ENCODE peak calls at places on chromosomes 13 and 19, in six cellular contexts. M is IMR-90, V is mesenchymal stem cell, G is trophoblast cell, U is H1, P is H9. W is an unnamed sample.

GRCh38 chr19:31595521-31595920 is 246.3 kb upstream of the TSHZ3 start:
- DNase-seq in V (no peak), G (no peak), M (no peak), P (no peak), U (no peak), W (no peak)

GRCh38 chr19:38714354-38714778 is 29.9 kb downstream of the CAPN12 start:
- DNase-seq in V (no peak), U (no peak), M (no peak), P (no peak), G (no peak), W (no peak)

GRCh38 chr19:17680235-17680722 is 7.9 kb downstream of the UNC13A start:
- DNase-seq in M (peak; percentile 62), U (no peak), G (peak; percentile 37), V (peak; percentile 96), P (peak; percentile 52), W (no peak)

GRCh38 chr13:40613192-40613818 is 53.1 kb downstream of the FOXO1 start:
- DNase-seq in U (no peak), P (no peak), G (no peak), M (no peak), V (no peak), W (no peak)

GRCh38 chr19:16076958-16077611 is 790 bp downstream of the TPM4 start:
- DNase-seq in U (peak; percentile 65), V (no peak), P (no peak), M (no peak), G (no peak), W (no peak)

GRCh38 chr19:18000981-18001836 is 6.8 kb upstream of the ARRDC2 start:
- DNase-seq in M (peak; percentile 73), V (peak; percentile 88), U (peak; percentile 77), G (peak; percentile 79), P (peak; percentile 77), W (no peak)

GRCh38 chr19:30450101-30450500 is 77.9 kb downstream of the ZNF536 start:
- DNase-seq in G (no peak), P (peak; percentile 69), U (no peak), V (no peak), M (no peak), W (peak; percentile 66)

GRCh38 chr19:6484831-6485230 is 3.2 kb upstream of the DENND1C start:
- DNase-seq in M (no peak), P (no peak), U (no peak), G (peak; percentile 56), V (no peak), W (no peak)

GRCh38 chr19:7894612-7895309 is 6.5 kb downstream of the LRRC8E start:
- DNase-seq in U (no peak), P (no peak), G (no peak), V (no peak), M (no peak), W (no peak)

GRCh38 chr19:1765182-1765903 is 12.0 kb downstream of the ONECUT3 start:
- DNase-seq in U (peak; percentile 55), V (no peak), G (no peak), M (no peak), P (no peak), W (no peak)
- H4K91ac ChIP-seq in U (no peak overlapping the region), V (no peak overlapping the region), G (no peak overlapping the region), M (no peak overlapping the region), P (no peak overlapping the region), W (no peak overlapping the region)

GRCh38 chr13:32262619-32263018 is 52.5 kb downstream of the ZAR1L start:
- DNase-seq in M (no peak), U (no peak), V (no peak), P (no peak), G (no peak), W (no peak)
- H3K27ac ChIP-seq in M (no peak overlapping the region), U (no peak overlapping the region), V (no peak overlapping the region), P (no peak overlapping the region), G (no peak overlapping the region), W (no peak overlapping the region)

GRCh38 chr13:112759834-112760233 is 70.0 kb downstream of the ATP11A start:
- DNase-seq in U (no peak), P (no peak), G (no peak), M (no peak), V (no peak), W (no peak)

GRCh38 chr13:112757759-112758086 is 67.9 kb downstream of the ATP11A start:
- DNase-seq in V (no peak), U (no peak), M (no peak), P (no peak), G (no peak), W (no peak)

GRCh38 chr13:112760931-112761330 is 71.1 kb downstream of the ATP11A start:
- DNase-seq in M (no peak), V (no peak), U (no peak), P (no peak), G (no peak), W (no peak)

GRCh38 chr13:112760440-112760839 is 70.6 kb downstream of the ATP11A start:
- DNase-seq in U (no peak), P (no peak), M (peak; percentile 87), V (no peak), G (no peak), W (no peak)

DNA sequence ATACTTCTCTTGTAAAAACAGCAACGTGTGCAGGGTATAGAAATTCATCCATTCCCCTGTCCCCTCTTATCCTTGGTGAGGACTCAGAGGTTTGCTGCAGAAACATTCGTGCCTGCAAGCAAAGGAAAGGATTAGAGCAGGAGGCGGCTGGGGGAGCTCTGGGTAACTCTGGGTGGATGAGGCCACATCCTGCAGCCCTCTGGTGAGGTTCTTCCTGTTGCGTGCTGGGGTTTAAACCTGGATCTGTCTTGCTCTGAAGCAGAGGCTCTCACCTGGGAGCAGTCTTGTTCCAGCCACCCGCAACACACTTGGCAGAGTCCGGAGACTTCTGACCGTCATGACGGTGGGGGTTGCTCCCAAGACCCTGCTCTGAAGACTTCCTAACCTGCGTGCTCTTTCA is 69.2 kb downstream of the ATP11A start:
- DNase-seq in U (no peak), G (no peak), V (no peak), M (no peak), P (no peak), W (no peak)
- H4K91ac ChIP-seq in U (no peak overlapping the region), G (no peak overlapping the region), V (no peak overlapping the region), M (no peak overlapping the region), P (no peak overlapping the region), W (no peak overlapping the region)

DNA sequence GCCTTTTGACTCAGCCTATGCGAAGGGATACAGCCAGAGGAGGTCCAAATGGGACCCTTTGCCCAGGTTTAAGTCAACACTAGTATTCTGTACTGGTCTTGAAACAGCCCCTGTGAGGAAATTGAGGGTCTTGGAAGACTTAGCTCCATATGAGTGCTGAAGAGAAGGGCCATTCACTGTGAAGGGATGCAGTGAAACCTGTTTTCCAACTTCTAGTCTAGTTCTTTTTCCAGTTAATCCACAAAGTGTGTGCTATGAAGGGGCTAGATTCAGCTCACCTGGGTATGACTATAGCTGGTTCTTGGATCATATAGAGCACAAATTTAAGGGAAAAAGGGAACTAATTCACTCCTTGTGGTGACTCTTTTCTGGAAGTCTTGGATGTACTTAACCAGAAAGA is 4.0 kb downstream of the ZBTB32 start:
- DNase-seq in P (no peak), M (no peak), G (peak; percentile 43), V (no peak), U (no peak), W (no peak)
- H3K27ac ChIP-seq in P (no peak overlapping the region), M (no peak overlapping the region), G (no peak overlapping the region), V (no peak overlapping the region), U (no peak overlapping the region), W (no peak overlapping the region)

DNA sequence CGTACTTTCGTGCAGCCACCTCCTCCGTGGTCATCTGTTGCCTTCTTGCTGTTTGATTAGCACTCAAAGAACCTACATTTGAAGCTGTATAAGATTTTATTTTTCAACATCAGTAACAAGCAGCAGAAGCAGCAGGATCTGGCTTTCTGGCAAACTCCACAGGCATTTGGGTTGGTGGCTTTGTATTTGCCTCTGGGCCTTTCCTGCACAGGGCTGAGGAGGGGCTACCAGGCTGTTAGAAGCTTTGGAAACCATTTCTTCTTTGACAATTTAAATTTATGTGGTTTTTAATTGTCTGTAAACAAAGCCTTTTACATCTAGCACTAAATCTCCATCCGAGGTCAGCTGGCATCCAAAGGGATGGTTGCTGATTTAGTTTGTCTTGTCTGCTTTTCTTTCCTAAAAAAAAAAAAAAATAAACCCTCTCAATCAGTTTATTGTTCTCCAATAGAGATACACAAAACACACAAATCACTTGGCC is 127.5 kb upstream of the OBI1 start:
- DNase-seq in G (no peak), U (no peak), P (no peak), M (no peak), V (no peak), W (no peak)
- H4K91ac ChIP-seq in G (no peak overlapping the region), U (no peak overlapping the region), P (no peak overlapping the region), M (no peak overlapping the region), V (no peak overlapping the region), W (no peak overlapping the region)

GRCh38 chr19:719081-719512 is 10.4 kb downstream of the PALM start:
- DNase-seq in M (no peak), G (no peak), V (no peak), P (no peak), U (peak; percentile 60), W (no peak)
- H3K27ac ChIP-seq in M (no peak overlapping the region), G (no peak overlapping the region), V (no peak overlapping the region), P (no peak overlapping the region), U (no peak overlapping the region), W (no peak overlapping the region)

DNA sequence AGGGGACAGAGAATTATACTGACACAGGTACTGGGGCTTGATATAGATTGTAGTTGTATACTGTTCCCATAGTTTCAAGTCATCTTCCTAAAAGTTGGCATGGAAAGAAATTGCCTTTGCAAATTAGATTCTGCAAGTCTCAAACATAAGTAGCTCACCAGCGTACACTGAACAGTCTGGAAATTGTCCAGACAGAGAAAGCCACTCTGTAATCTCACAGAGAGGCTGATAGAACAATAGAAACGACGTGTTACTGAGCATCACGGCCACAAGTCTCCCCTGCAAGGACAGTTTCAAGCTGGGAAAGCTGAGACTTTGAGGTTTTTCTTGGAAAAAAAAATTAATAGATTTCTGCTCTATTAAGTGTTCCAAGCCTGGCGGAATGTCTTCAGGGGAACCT is 228.6 kb downstream of the DNAJC15 start:
- DNase-seq in M (no peak), G (no peak), V (no peak), P (no peak), U (no peak), W (no peak)
- H4K91ac ChIP-seq in M (no peak overlapping the region), G (no peak overlapping the region), V (no peak overlapping the region), P (no peak overlapping the region), U (no peak overlapping the region), W (no peak overlapping the region)

GRCh38 chr13:36865265-36865664 is 46.2 kb downstream of the RFXAP start:
- DNase-seq in M (no peak), V (no peak), G (no peak), U (no peak), P (no peak), W (no peak)

GRCh38 chr13:36872621-36873020 is 47.4 kb downstream of the SMAD9 start:
- DNase-seq in V (peak; percentile 36), M (no peak), U (peak; percentile 53), G (no peak), P (peak; percentile 51), W (no peak)

GRCh38 chr13:36866232-36866631 is 47.2 kb downstream of the RFXAP start:
- DNase-seq in G (no peak), V (no peak), U (no peak), M (no peak), P (no peak), W (no peak)

GRCh38 chr13:36875431-36875830 is 44.6 kb downstream of the SMAD9 start:
- DNase-seq in V (no peak), G (no peak), U (no peak), P (no peak), M (peak; percentile 19), W (no peak)

GRCh38 chr13:36870050-36870692 is 49.9 kb downstream of the SMAD9 start:
- DNase-seq in V (no peak), U (no peak), M (no peak), G (no peak), P (no peak), W (no peak)
- H3K27ac ChIP-seq in V (no peak overlapping the region), U (no peak overlapping the region), M (no peak overlapping the region), G (no peak overlapping the region), P (no peak overlapping the region), W (no peak overlapping the region)